ENCODE peak calls at places on chromosomes 11 and 22, in seven cellular contexts. L, A, E, V, X, N and U are unnamed samples.
A peak's percentile ranks its signal among the peaks of the same experiment; 100 is the strongest.

GRCh38 chr22:19419086-19419463 is 12.5 kb downstream of the HIRA start:
- DNase-seq in L (peak; percentile 22), A (no peak), E (no peak), V (no peak), X (no peak), N (no peak), U (no peak)

GRCh38 chr11:35902961-35903360 is 40.9 kb upstream of the LDLRAD3 start:
- DNase-seq in L (no peak), A (no peak), E (no peak), V (no peak), X (no peak), N (no peak), U (no peak)

GRCh38 chr11:47257518-47258316 is at the start of gene NR1H3:
- DNase-seq in L (no peak), A (peak; percentile 93), E (peak; percentile 53), V (no peak), X (no peak), N (peak; percentile 92), U (peak; percentile 42)

GRCh38 chr11:62193954-62194353 is 3.9 kb downstream of the SCGB1D1 start:
- DNase-seq in L (no peak), A (no peak), E (no peak), V (no peak), X (peak; percentile 30), N (no peak), U (no peak)

GRCh38 chr11:94068764-94069163 is 47.6 kb downstream of the HEPHL1 start:
- DNase-seq in L (no peak), A (no peak), E (no peak), V (no peak), X (peak; percentile 75), N (no peak), U (no peak)

GRCh38 chr22:29112680-29113079 is 39.8 kb downstream of the KREMEN1 start:
- DNase-seq in L (no peak), A (no peak), E (no peak), V (no peak), X (no peak), N (no peak), U (no peak)

GRCh38 chr11:95483339-95483738 is 252.3 kb upstream of the SESN3 start:
- DNase-seq in L (no peak), A (no peak), E (no peak), V (no peak), X (no peak), N (no peak), U (no peak)

GRCh38 chr11:47466201-47466600 is 17.3 kb upstream of the RAPSN start:
- DNase-seq in L (no peak), A (no peak), E (no peak), V (no peak), X (no peak), N (no peak), U (no peak)

GRCh38 chr11:43567396-43567975 is 113.1 kb upstream of the HSD17B12 start:
- DNase-seq in L (no peak), A (no peak), E (no peak), V (no peak), X (peak; percentile 65), N (no peak), U (peak; percentile 72)

GRCh38 chr11:19672591-19673206 is 39.9 kb upstream of the NAV2 start:
- DNase-seq in L (no peak), A (no peak), E (peak; percentile 13), V (no peak), X (peak; percentile 81), N (no peak), U (no peak)

GRCh38 chr11:71356904-71357303 is 91.3 kb downstream of the DHCR7 start:
- DNase-seq in L (no peak), A (no peak), E (no peak), V (no peak), X (no peak), N (no peak), U (no peak)

GRCh38 chr22:22936190-22936914 is 48.7 kb downstream of the IGLL5 start:
- DNase-seq in L (no peak), A (no peak), E (no peak), V (no peak), X (no peak), N (no peak), U (no peak)

GRCh38 chr22:46043816-46044717 is 67.1 kb upstream of the WNT7B start:
- DNase-seq in L (no peak), A (no peak), E (no peak), V (no peak), X (peak; percentile 61), N (peak; percentile 74), U (no peak)

GRCh38 chr11:134521452-134522289 is 109.6 kb upstream of the B3GAT1 start:
- DNase-seq in L (no peak), A (no peak), E (no peak), V (no peak), X (no peak), N (no peak), U (no peak)

GRCh38 chr11:111077938-111078337 is 167.6 kb upstream of the POU2AF2 start:
- DNase-seq in L (no peak), A (no peak), E (no peak), V (no peak), X (peak; percentile 27), N (no peak), U (no peak)

DNA sequence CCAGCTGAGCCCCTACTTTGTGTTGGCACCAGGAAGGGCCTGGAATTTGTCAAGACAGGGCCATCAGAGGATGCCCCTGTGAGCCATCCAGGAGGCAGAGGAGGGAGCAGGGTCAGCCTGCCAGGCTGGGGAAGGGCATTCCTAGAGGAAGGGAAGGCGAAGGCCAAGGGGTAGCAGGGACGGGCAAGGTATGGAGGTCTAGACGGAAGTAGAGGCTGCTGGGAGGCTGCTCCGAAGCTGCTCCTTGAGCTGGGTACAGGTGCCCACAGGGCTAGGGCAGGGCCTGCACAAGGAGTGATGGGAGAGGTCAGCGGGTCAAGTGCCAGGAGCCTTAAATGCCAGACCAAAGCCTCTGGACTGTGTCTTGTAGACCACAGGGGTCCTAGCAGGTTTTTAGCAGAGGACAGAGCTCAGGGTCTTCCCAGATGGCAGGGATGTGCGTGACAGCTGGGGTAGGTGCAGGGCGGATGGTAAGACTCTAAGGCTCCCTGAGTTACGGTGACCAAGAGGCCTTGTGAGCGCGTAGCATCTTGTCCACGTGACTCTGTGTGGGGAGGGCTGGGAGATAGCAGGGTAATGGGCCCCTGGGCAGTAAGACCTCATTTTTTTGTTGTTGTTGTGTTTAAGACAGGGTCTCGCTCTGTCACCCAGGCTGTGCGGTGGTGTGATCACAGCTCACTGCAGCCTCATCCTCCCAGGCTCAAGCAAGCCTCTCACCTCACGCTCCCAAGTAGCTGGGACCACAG is 31.7 kb upstream of the CSNK1E start:
- DNase-seq in L (no peak), A (peak; percentile 87), E (peak; percentile 32), V (no peak), X (no peak), N (peak; percentile 53), U (no peak)
- TF ChIP-seq CTCF in L (no peak), A (no peak), E (no peak), V (no peak), X (no peak), N (no peak), U (no peak)

DNA sequence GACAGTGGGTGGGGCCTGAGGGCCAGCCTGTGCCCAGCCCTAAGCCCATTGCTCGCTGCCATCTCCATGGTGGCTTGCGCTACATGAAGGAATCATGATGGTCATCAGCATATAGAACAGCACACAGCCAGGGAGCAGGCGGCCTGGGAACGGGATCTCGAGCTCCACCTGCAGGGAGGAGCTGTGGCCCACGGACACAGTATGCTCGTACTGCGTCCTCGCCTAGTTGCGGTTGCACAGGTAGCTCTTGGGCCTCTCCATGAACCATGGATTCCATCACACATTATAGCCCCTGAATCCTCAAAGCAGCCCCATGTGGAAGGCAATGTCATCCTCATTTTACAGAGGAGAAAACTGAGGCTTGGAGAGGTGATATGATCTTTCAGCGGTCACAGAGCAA is 15.1 kb downstream of the SEC14L4 start:
- DNase-seq in L (no peak), A (no peak), E (no peak), V (no peak), X (no peak), N (no peak), U (no peak)
- TF ChIP-seq CTCF in L (no peak), A (no peak), E (peak; percentile 74), V (no peak), X (no peak), N (no peak), U (peak; percentile 36)

GRCh38 chr22:38124236-38124974 is 13.9 kb upstream of the BAIAP2L2 start:
- DNase-seq in L (no peak), A (no peak), E (peak; percentile 29), V (no peak), X (peak; percentile 96), N (no peak), U (no peak)
- TF ChIP-seq CTCF in L (no peak), A (no peak), E (peak; percentile 10), V (no peak), X (peak; percentile 22), N (no peak), U (no peak)

GRCh38 chr11:63534895-63535461 is 1.6 kb upstream of the PLAAT4 start:
- DNase-seq in L (peak; percentile 43), A (no peak), E (no peak), V (no peak), X (no peak), N (no peak), U (no peak)

GRCh38 chr11:63536669-63537292 is at the start of gene PLAAT4:
- DNase-seq in L (no peak), A (no peak), E (no peak), V (no peak), X (no peak), N (no peak), U (peak; percentile 63)

GRCh38 chr11:63535734-63536133 is 874 bp upstream of the PLAAT4 start:
- DNase-seq in L (peak; percentile 74), A (no peak), E (no peak), V (no peak), X (no peak), N (no peak), U (no peak)

GRCh38 chr11:63534076-63534475 is 2.5 kb upstream of the PLAAT4 start:
- DNase-seq in L (no peak), A (no peak), E (no peak), V (no peak), X (no peak), N (no peak), U (no peak)

DNA sequence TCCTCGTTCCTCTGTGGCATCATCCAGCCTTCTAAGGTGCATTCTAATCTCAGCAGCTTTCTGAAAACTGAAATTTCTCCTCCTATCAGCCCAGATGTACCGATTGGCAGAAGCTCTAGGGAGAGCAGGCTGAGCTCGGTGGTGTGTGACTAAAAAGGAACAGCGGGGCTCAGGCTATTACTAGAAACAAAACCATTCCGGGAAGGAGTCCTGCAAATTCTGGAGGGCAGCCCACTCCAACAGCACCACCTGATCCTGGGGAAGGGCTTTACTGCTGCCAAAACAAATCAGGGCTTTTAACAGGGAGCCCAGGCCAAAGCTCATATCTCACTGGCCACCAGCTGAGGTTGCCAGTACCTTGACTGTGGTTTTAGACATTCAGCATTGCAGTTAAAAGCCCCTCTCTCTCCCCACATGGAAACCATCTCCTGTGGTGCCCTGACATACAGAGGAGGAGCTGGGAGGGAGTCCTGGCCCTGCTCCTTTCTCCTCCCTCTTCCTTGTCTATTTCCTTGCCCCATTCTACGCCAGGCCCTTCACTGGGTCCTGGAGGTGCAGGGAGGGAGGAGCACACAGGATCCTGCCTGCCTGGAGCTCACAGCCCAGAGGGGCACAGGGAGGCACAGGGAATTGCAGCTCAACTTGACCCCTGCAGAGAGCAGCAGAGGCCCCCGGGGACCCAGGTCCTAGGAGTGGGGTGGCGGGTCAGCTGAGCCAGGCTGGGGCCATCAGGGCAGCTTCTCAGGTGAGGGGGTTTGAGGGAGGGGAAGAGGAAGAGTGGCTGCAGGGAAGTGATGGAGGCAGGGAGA is 889 bp downstream of the PLAAT4 start:
- DNase-seq in L (no peak), A (peak; percentile 95), E (no peak), V (no peak), X (no peak), N (peak; percentile 73), U (no peak)
- TF ChIP-seq CTCF in L (no peak), A (no peak), E (no peak), V (no peak), X (no peak), N (no peak), U (no peak)

GRCh38 chr11:114239632-114240224 is 56.5 kb upstream of the NNMT start:
- DNase-seq in L (no peak), A (no peak), E (no peak), V (no peak), X (no peak), N (no peak), U (no peak)
- TF ChIP-seq CTCF in L (no peak), A (no peak), E (no peak), V (no peak), X (no peak), N (no peak), U (no peak)